ENCODE peak calls at places on chromosome 3, in five cellular contexts. One of them, this sample, is unnamed.

GRCh38 chr3:142844339-142844977 is 44.4 kb downstream of the PCOLCE2 start:
- DNase-seq in cardiac muscle cell: peak
- DNase-seq in adrenal gland: no peak
- DNase-seq in effector memory CD4-positive, alpha-beta T cell: no peak
- DNase-seq in mesendoderm: peak
- DNase-seq in this sample: peak

GRCh38 chr3:94440767-94441493 is 378.1 kb downstream of the NSUN3 start:
- DNase-seq in cardiac muscle cell: no peak
- DNase-seq in adrenal gland: no peak
- DNase-seq in effector memory CD4-positive, alpha-beta T cell: no peak
- DNase-seq in mesendoderm: no peak
- DNase-seq in this sample: no peak

GRCh38 chr3:100003609-100004503 is 110.4 kb downstream of the FILIP1L start:
- DNase-seq in cardiac muscle cell: no peak
- DNase-seq in adrenal gland: no peak
- DNase-seq in effector memory CD4-positive, alpha-beta T cell: no peak
- DNase-seq in mesendoderm: no peak
- DNase-seq in this sample: no peak

GRCh38 chr3:128919988-128920387 is 40.6 kb downstream of the ACAD9 start:
- DNase-seq in cardiac muscle cell: no peak
- DNase-seq in adrenal gland: no peak
- DNase-seq in effector memory CD4-positive, alpha-beta T cell: no peak
- DNase-seq in mesendoderm: no peak
- DNase-seq in this sample: no peak

GRCh38 chr3:126481808-126482502 is 6.3 kb upstream of the ZXDC start:
- DNase-seq in cardiac muscle cell: no peak
- DNase-seq in adrenal gland: no peak
- DNase-seq in effector memory CD4-positive, alpha-beta T cell: no peak
- DNase-seq in mesendoderm: no peak
- DNase-seq in this sample: no peak

GRCh38 chr3:20250786-20251185 is 64.8 kb upstream of the SGO1 start:
- DNase-seq in cardiac muscle cell: no peak
- DNase-seq in adrenal gland: no peak
- DNase-seq in effector memory CD4-positive, alpha-beta T cell: no peak
- DNase-seq in mesendoderm: no peak
- DNase-seq in this sample: peak

GRCh38 chr3:23663661-23664186 is 142.0 kb upstream of the UBE2E1 start:
- DNase-seq in cardiac muscle cell: no peak
- DNase-seq in adrenal gland: no peak
- DNase-seq in effector memory CD4-positive, alpha-beta T cell: no peak
- DNase-seq in mesendoderm: no peak
- DNase-seq in this sample: no peak

GRCh38 chr3:130950641-130951040 is 56.8 kb downstream of the ATP2C1 start:
- DNase-seq in cardiac muscle cell: no peak
- DNase-seq in adrenal gland: no peak
- DNase-seq in effector memory CD4-positive, alpha-beta T cell: no peak
- DNase-seq in mesendoderm: no peak
- DNase-seq in this sample: no peak

GRCh38 chr3:147915057-147915456 is 505.9 kb downstream of the ZIC1 start:
- DNase-seq in cardiac muscle cell: no peak
- DNase-seq in adrenal gland: no peak
- DNase-seq in effector memory CD4-positive, alpha-beta T cell: no peak
- DNase-seq in mesendoderm: no peak
- DNase-seq in this sample: no peak

GRCh38 chr3:68306571-68306970 is 625.8 kb downstream of the TAFA4 start:
- DNase-seq in cardiac muscle cell: peak
- DNase-seq in adrenal gland: peak
- DNase-seq in effector memory CD4-positive, alpha-beta T cell: no peak
- DNase-seq in mesendoderm: peak
- DNase-seq in this sample: peak

GRCh38 chr3:16363636-16364035 is 98.6 kb downstream of the OXNAD1 start:
- DNase-seq in cardiac muscle cell: no peak
- DNase-seq in adrenal gland: no peak
- DNase-seq in effector memory CD4-positive, alpha-beta T cell: no peak
- DNase-seq in mesendoderm: no peak
- DNase-seq in this sample: no peak

GRCh38 chr3:59559721-59560514 is 510.1 kb upstream of the CFAP20DC start:
- DNase-seq in cardiac muscle cell: no peak
- DNase-seq in adrenal gland: no peak
- DNase-seq in effector memory CD4-positive, alpha-beta T cell: no peak
- DNase-seq in mesendoderm: peak
- DNase-seq in this sample: peak

GRCh38 chr3:176650478-176650877 is 546.8 kb downstream of the TBL1XR1 start:
- DNase-seq in cardiac muscle cell: no peak
- DNase-seq in adrenal gland: no peak
- DNase-seq in effector memory CD4-positive, alpha-beta T cell: no peak
- DNase-seq in mesendoderm: peak
- DNase-seq in this sample: no peak

DNA sequence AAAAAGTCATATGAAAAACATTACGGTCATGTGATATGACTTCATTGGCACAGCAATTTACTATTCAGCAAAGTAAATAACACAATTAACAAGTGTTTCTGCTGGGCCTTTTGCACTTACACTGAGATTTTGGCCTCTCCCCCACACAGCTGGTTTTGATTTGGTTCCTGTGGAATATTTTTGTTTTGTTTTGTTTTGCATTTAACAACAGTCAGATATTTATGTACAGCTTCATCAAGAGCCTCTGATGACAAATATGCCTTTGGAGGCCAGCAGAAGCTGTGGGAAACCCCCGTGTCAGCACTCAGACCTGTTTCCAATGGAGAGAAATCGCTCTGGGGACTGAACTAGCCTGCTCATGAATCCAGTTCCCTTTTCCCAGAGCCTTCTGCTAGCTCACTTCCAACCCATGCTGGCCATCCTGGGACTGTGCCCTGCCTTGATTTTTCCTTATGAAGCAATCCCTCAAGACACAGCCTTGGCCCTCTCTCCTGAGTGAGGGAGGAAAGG is 161.9 kb downstream of the ATG7 start:
- DNase-seq in cardiac muscle cell: peak
- DNase-seq in adrenal gland: peak
- DNase-seq in effector memory CD4-positive, alpha-beta T cell: no peak
- DNase-seq in mesendoderm: no peak
- DNase-seq in this sample: no peak
- H3K27ac ChIP-seq in cardiac muscle cell: peak
- H3K27ac ChIP-seq in adrenal gland: peak
- H3K27ac ChIP-seq in effector memory CD4-positive, alpha-beta T cell: no peak
- H3K27ac ChIP-seq in mesendoderm: no peak
- H3K27ac ChIP-seq in this sample: no peak

DNA sequence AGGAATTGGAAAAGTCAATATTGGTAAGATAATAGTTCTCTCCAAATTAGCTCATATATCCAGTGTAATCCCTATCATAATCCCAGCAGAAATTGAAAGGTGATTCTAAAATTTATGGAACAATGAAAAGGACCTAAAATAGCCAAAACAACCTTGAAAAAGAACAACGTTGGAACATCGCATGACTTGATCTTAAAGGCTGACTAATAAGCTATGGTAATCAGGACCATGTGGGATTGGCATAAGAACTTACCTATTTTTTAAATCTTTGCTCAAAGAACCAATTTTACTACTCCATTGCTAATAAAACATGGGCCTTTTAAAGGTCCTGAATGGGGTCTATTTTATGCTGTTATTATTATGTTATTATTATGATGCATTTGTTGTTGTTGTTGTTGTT is 40.9 kb downstream of the B3GNT5 start:
- DNase-seq in cardiac muscle cell: no peak
- DNase-seq in adrenal gland: no peak
- DNase-seq in effector memory CD4-positive, alpha-beta T cell: no peak
- DNase-seq in mesendoderm: no peak
- DNase-seq in this sample: no peak
- H3K27ac ChIP-seq in cardiac muscle cell: no peak
- H3K27ac ChIP-seq in adrenal gland: no peak
- H3K27ac ChIP-seq in effector memory CD4-positive, alpha-beta T cell: no peak
- H3K27ac ChIP-seq in mesendoderm: no peak
- H3K27ac ChIP-seq in this sample: no peak

GRCh38 chr3:37510749-37511148 is 336.4 kb upstream of the LRRFIP2 start:
- DNase-seq in cardiac muscle cell: no peak
- DNase-seq in adrenal gland: no peak
- DNase-seq in effector memory CD4-positive, alpha-beta T cell: no peak
- DNase-seq in mesendoderm: no peak
- DNase-seq in this sample: no peak
- H3K27ac ChIP-seq in cardiac muscle cell: no peak
- H3K27ac ChIP-seq in adrenal gland: peak
- H3K27ac ChIP-seq in effector memory CD4-positive, alpha-beta T cell: no peak
- H3K27ac ChIP-seq in mesendoderm: no peak
- H3K27ac ChIP-seq in this sample: no peak

GRCh38 chr3:116423945-116424344 is 21.3 kb downstream of the LSAMP start:
- DNase-seq in cardiac muscle cell: no peak
- DNase-seq in adrenal gland: no peak
- DNase-seq in effector memory CD4-positive, alpha-beta T cell: no peak
- DNase-seq in mesendoderm: no peak
- DNase-seq in this sample: no peak
- H3K27ac ChIP-seq in cardiac muscle cell: no peak
- H3K27ac ChIP-seq in adrenal gland: no peak
- H3K27ac ChIP-seq in effector memory CD4-positive, alpha-beta T cell: no peak
- H3K27ac ChIP-seq in mesendoderm: no peak
- H3K27ac ChIP-seq in this sample: peak

DNA sequence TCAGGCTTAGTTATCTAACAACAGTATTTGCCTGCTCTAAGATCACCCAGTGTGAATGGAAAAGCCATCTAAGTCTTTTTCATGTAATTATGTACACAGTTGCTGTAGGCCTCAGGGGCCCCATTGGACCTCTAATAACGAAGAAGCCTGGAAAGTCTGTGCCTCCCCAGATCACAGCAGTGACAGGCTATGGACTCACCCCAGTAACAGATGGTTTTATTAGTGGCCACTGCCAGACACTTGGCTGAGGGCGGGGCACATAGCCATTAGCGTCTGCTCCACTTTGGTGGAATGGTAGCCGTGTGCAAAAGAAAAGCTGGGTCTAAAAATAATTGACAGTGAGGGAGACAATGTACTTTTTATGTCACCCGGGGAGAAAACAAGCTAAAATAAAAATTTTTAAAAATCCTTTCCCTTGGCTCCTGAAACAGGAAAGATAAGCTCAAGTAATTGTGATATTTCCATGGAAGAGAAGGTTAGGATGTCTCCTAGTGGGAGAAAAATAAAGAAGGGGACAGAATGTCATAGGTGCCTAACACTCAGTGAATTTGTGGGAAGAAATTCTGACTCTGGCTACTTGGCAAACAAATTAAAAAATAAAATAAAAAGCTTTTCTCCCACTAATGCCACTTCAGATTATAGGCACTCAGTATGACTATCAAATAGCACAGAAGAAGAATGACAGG is 44.3 kb upstream of the ZNF385D start:
- DNase-seq in cardiac muscle cell: peak
- DNase-seq in adrenal gland: no peak
- DNase-seq in effector memory CD4-positive, alpha-beta T cell: no peak
- DNase-seq in mesendoderm: no peak
- DNase-seq in this sample: no peak
- H3K27ac ChIP-seq in cardiac muscle cell: no peak
- H3K27ac ChIP-seq in adrenal gland: no peak
- H3K27ac ChIP-seq in effector memory CD4-positive, alpha-beta T cell: no peak
- H3K27ac ChIP-seq in mesendoderm: no peak
- H3K27ac ChIP-seq in this sample: no peak

GRCh38 chr3:141797819-141798405 is 34.7 kb downstream of the GRK7 start:
- DNase-seq in cardiac muscle cell: no peak
- DNase-seq in adrenal gland: peak
- DNase-seq in effector memory CD4-positive, alpha-beta T cell: no peak
- DNase-seq in mesendoderm: peak
- DNase-seq in this sample: no peak

GRCh38 chr3:141795311-141795710 is 32.1 kb downstream of the GRK7 start:
- DNase-seq in cardiac muscle cell: no peak
- DNase-seq in adrenal gland: no peak
- DNase-seq in effector memory CD4-positive, alpha-beta T cell: no peak
- DNase-seq in mesendoderm: peak
- DNase-seq in this sample: no peak

GRCh38 chr3:141796436-141797166 is 33.4 kb downstream of the GRK7 start:
- DNase-seq in cardiac muscle cell: no peak
- DNase-seq in adrenal gland: no peak
- DNase-seq in effector memory CD4-positive, alpha-beta T cell: peak
- DNase-seq in mesendoderm: peak
- DNase-seq in this sample: no peak

GRCh38 chr3:141797167-141797773 is 34.1 kb downstream of the GRK7 start:
- DNase-seq in cardiac muscle cell: peak
- DNase-seq in adrenal gland: peak
- DNase-seq in effector memory CD4-positive, alpha-beta T cell: no peak
- DNase-seq in mesendoderm: peak
- DNase-seq in this sample: peak

GRCh38 chr3:141795719-141796435 is 32.7 kb downstream of the GRK7 start:
- DNase-seq in cardiac muscle cell: no peak
- DNase-seq in adrenal gland: peak
- DNase-seq in effector memory CD4-positive, alpha-beta T cell: no peak
- DNase-seq in mesendoderm: no peak
- DNase-seq in this sample: peak
- H3K27ac ChIP-seq in cardiac muscle cell: no peak
- H3K27ac ChIP-seq in adrenal gland: no peak
- H3K27ac ChIP-seq in effector memory CD4-positive, alpha-beta T cell: peak
- H3K27ac ChIP-seq in mesendoderm: no peak
- H3K27ac ChIP-seq in this sample: no peak

GRCh38 chr3:14378415-14378814 is 24.0 kb upstream of the SLC6A6 start:
- DNase-seq in cardiac muscle cell: no peak
- DNase-seq in adrenal gland: no peak
- DNase-seq in effector memory CD4-positive, alpha-beta T cell: no peak
- DNase-seq in mesendoderm: no peak
- DNase-seq in this sample: no peak

GRCh38 chr3:14377044-14377837 is 25.2 kb upstream of the SLC6A6 start:
- DNase-seq in cardiac muscle cell: no peak
- DNase-seq in adrenal gland: no peak
- DNase-seq in effector memory CD4-positive, alpha-beta T cell: no peak
- DNase-seq in mesendoderm: no peak
- DNase-seq in this sample: no peak

GRCh38 chr3:14375192-14375591 is 27.2 kb upstream of the SLC6A6 start:
- DNase-seq in cardiac muscle cell: no peak
- DNase-seq in adrenal gland: no peak
- DNase-seq in effector memory CD4-positive, alpha-beta T cell: no peak
- DNase-seq in mesendoderm: no peak
- DNase-seq in this sample: no peak

GRCh38 chr3:14377838-14378169 is 24.6 kb upstream of the SLC6A6 start:
- DNase-seq in cardiac muscle cell: no peak
- DNase-seq in adrenal gland: no peak
- DNase-seq in effector memory CD4-positive, alpha-beta T cell: peak
- DNase-seq in mesendoderm: no peak
- DNase-seq in this sample: no peak

GRCh38 chr3:14376348-14377043 is 25.9 kb upstream of the SLC6A6 start:
- DNase-seq in cardiac muscle cell: peak
- DNase-seq in adrenal gland: no peak
- DNase-seq in effector memory CD4-positive, alpha-beta T cell: no peak
- DNase-seq in mesendoderm: no peak
- DNase-seq in this sample: no peak
- H3K27ac ChIP-seq in cardiac muscle cell: peak
- H3K27ac ChIP-seq in adrenal gland: no peak
- H3K27ac ChIP-seq in effector memory CD4-positive, alpha-beta T cell: no peak
- H3K27ac ChIP-seq in mesendoderm: no peak
- H3K27ac ChIP-seq in this sample: no peak

This sample was measured in neural progenitor cell.